ENCODE peak calls at places on chromosomes 11 and 22, in four cellular contexts. L is mesendoderm, A is neural progenitor cell, F is fibroblast of lung. M is an unnamed sample.

GRCh38 chr11:57312511-57313021 is 12.2 kb downstream of the TNKS1BP1 start:
- DNase-seq in L (no peak), A (no peak), F (no peak), M (peak; percentile 75)

GRCh38 chr11:133163463-133164419 is 368.6 kb downstream of the OPCML start:
- DNase-seq in L (peak; percentile 73), A (peak; percentile 62), F (peak; percentile 25), M (peak; percentile 78)

GRCh38 chr11:116698080-116698479 is 74.7 kb downstream of the BUD13 start:
- DNase-seq in L (no peak), A (no peak), F (no peak), M (no peak)

GRCh38 chr11:127381247-127381646 is 380.7 kb upstream of the KIRREL3 start:
- DNase-seq in L (no peak), A (no peak), F (no peak), M (no peak)

GRCh38 chr22:37330200-37331033 is 48.1 kb downstream of the CYTH4 start:
- DNase-seq in L (peak; percentile 97), A (peak; percentile 98), F (peak; percentile 91), M (peak; percentile 98)

GRCh38 chr22:26768986-26769385 is 111.6 kb downstream of the MIAT start:
- DNase-seq in L (no peak), A (no peak), F (peak; percentile 75), M (no peak)

GRCh38 chr11:112016765-112017356 is 8.3 kb upstream of the DLAT start:
- DNase-seq in L (no peak), A (no peak), F (peak; percentile 50), M (peak; percentile 86)

GRCh38 chr11:112625816-112626215 is 335.4 kb upstream of the NCAM1 start:
- DNase-seq in L (no peak), A (peak; percentile 56), F (no peak), M (peak; percentile 18)

GRCh38 chr22:27804683-27805297 is 3.2 kb upstream of the MN1 start:
- DNase-seq in L (peak; percentile 72), A (peak; percentile 88), F (peak; percentile 58), M (peak; percentile 98)

GRCh38 chr11:132186193-132186592 is 815.8 kb downstream of the NTM start:
- DNase-seq in L (no peak), A (no peak), F (no peak), M (no peak)

GRCh38 chr22:20080445-20080775 is 369 bp downstream of the DGCR8 start:
- DNase-seq in L (peak; percentile 71), A (peak; percentile 87), F (peak; percentile 50), M (peak; percentile 96)

GRCh38 chr22:23218867-23219251 is 38.5 kb downstream of the BCR start:
- DNase-seq in L (peak; percentile 92), A (peak; percentile 81), F (peak; percentile 79), M (no peak)

GRCh38 chr11:68262544-68262827 is 9.3 kb downstream of the C11orf24 start:
- DNase-seq in L (no peak), A (no peak), F (no peak), M (no peak)

GRCh38 chr11:68263444-68264035 is 8.2 kb downstream of the C11orf24 start:
- DNase-seq in L (no peak), A (no peak), F (peak; percentile 24), M (peak; percentile 11)

GRCh38 chr11:68264741-68265540 is 6.8 kb downstream of the C11orf24 start:
- DNase-seq in L (no peak), A (no peak), F (no peak), M (peak; percentile 36)

GRCh38 chr11:68266121-68266891 is 5.5 kb downstream of the C11orf24 start:
- DNase-seq in L (no peak), A (no peak), F (no peak), M (no peak)

GRCh38 chr11:68264244-68264643 is 7.5 kb downstream of the C11orf24 start:
- DNase-seq in L (no peak), A (no peak), F (no peak), M (peak; percentile 17)
- H3K79me2 ChIP-seq in L (no peaks in the 10 kb centered on the region), A (peaks cover 3% of the 10 kb centered on the region), F (peaks cover 25% of the 10 kb centered on the region), M (peaks cover 44% of the 10 kb centered on the region)

GRCh38 chr11:83006877-83007330 is 64.8 kb downstream of the RAB30 start:
- DNase-seq in L (no peak), A (no peak), F (no peak), M (peak; percentile 56)

GRCh38 chr11:83009999-83010398 is 61.7 kb downstream of the RAB30 start:
- DNase-seq in L (no peak), A (no peak), F (no peak), M (no peak)

GRCh38 chr11:83007477-83007876 is 64.2 kb downstream of the RAB30 start:
- DNase-seq in L (no peak), A (no peak), F (no peak), M (no peak)

GRCh38 chr11:83007909-83008580 is 63.7 kb downstream of the RAB30 start:
- DNase-seq in L (peak; percentile 59), A (peak; percentile 84), F (peak; percentile 43), M (peak; percentile 42)

DNA sequence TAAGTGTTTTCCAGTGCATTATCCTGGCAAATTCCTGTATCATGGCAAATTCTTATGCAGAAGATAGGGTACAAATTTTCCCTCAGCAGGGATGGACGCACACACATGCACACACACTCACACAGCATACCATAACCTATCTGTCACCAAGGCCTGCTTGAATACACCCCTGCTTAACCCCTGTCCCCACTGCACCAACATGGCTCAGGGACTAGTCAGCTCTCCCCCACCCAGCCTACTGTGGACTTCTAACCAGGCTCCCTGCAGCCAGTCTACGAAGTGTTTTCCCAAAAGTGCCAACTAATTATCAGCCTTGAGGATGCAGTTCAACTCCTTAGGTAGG is 63.1 kb downstream of the RAB30 start:
- DNase-seq in L (no peak), A (no peak), F (peak; percentile 77), M (peak; percentile 50)
- H3K79me2 ChIP-seq in L (no peaks in the 10 kb centered on the region), A (no peaks in the 10 kb centered on the region), F (peaks cover 10% of the 10 kb centered on the region), M (peaks cover 54% of the 10 kb centered on the region)

GRCh38 chr22:49479566-49479965 is 348.1 kb downstream of the BRD1 start:
- DNase-seq in L (no peak), A (no peak), F (no peak), M (no peak)

GRCh38 chr22:49475253-49475652 is 352.4 kb downstream of the BRD1 start:
- DNase-seq in L (no peak), A (no peak), F (no peak), M (no peak)

GRCh38 chr22:49480340-49480739 is 347.3 kb downstream of the BRD1 start:
- DNase-seq in L (no peak), A (no peak), F (no peak), M (no peak)

GRCh38 chr22:49476176-49476575 is 351.5 kb downstream of the BRD1 start:
- DNase-seq in L (no peak), A (peak; percentile 61), F (no peak), M (no peak)

DNA sequence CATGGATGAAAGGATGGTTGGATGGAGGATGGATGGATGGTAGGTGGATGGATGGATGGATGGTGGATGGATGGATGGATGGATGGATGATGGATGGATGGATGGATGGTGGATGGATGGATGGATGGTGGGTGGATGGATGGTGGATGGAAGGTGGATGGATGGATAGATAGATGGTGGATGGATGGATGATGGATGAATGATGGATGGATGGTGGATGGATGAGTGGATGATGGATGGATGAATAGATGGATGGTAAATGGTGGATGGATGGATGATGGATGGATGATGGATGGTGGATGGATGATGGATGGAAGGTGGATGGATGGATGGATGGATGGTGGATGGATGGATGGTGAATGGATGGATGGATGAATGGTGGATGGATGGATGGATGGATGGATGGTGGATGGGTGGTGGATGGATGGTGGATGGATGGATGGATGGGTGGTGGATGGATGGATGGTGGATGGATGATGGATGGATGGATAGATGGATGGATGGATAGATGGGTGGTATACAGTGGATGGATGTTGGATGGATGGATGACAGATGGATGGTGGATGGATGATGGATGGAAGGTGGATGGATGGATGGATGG is 350.8 kb downstream of the BRD1 start:
- DNase-seq in L (no peak), A (no peak), F (no peak), M (no peak)
- H3K79me2 ChIP-seq in L (no peaks in the 10 kb centered on the region), A (no peaks in the 10 kb centered on the region), F (no peaks in the 10 kb centered on the region), M (no peaks in the 10 kb centered on the region)

DNA sequence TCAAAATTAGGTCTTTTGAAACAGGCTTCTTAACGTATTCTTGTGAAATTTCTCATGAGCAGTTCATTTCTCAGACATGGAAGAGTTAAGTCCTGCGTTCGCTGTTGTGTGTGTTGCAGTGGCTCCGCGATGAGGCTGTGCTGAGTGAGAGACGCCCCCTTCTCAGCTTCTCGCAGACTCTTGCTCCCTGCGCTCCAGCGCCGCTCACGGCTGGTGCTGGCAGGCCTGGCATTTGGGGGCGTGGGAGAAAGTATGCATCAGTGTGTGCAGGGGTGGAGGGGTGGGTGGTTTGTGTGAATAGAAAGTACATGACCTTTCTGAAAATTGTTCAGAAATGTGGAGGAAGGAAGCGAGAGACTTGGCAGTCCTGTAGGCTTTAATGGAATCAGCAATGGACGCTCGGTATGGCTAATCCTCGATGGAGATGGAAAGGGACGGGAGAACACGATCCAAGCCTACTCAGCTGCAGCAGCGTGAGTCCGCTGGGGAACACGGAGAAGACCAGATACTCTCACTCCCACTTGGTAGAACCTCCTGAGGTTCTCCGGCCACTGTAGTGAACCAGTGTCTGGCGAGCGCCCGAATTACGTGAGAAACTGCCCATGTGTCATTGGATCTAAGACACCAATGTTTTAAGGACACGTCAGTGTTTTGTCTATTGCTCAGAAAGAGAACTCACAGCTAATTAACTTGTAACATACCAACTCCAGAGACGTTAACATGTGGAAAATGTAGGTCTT is 5.9 kb downstream of the TAB1 start:
- DNase-seq in L (no peak), A (peak; percentile 18), F (peak; percentile 85), M (peak; percentile 96)
- H3K79me2 ChIP-seq in L (no peaks in the 10 kb centered on the region), A (peaks cover 52% of the 10 kb centered on the region), F (peaks cover 11% of the 10 kb centered on the region), M (peaks cover 56% of the 10 kb centered on the region)

GRCh38 chr11:48111941-48112340 is 104.7 kb upstream of the OR4B1 start:
- DNase-seq in L (no peak), A (no peak), F (no peak), M (peak; percentile 41)
- H3K79me2 ChIP-seq in L (no peaks in the 10 kb centered on the region), A (no peaks in the 10 kb centered on the region), F (peaks cover 5% of the 10 kb centered on the region), M (peaks cover 18% of the 10 kb centered on the region)

GRCh38 chr11:94799726-94800125 is 31.6 kb downstream of the AMOTL1 start:
- DNase-seq in L (no peak), A (no peak), F (no peak), M (no peak)
- H3K79me2 ChIP-seq in L (peaks cover 69% of the 10 kb centered on the region), A (peaks cover 47% of the 10 kb centered on the region), F (peaks cover 66% of the 10 kb centered on the region), M (peaks cover 88% of the 10 kb centered on the region)

GRCh38 chr22:40212126-40212525 is 34.4 kb downstream of the TNRC6B start:
- DNase-seq in L (no peak), A (no peak), F (no peak), M (no peak)
- H3K79me2 ChIP-seq in L (peaks cover 55% of the 10 kb centered on the region), A (peaks cover 100% of the 10 kb centered on the region), F (peaks cover 7% of the 10 kb centered on the region), M (peaks cover 80% of the 10 kb centered on the region)

M was measured in osteoblast.